ENCODE peak calls at places on chromosomes 11 and 22, in eight cellular contexts. L, R, T, M, O, B, Y and Z are unnamed samples.

GRCh38 chr11:125451400-125452124 is 44.5 kb downstream of the FEZ1 start:
- DNase-seq in M (peak), O (peak), B (no peak), Y (no peak), R (peak), T (no peak), L (no peak), Z (no peak)

GRCh38 chr11:130418756-130419155 is 9.7 kb downstream of the ADAMTS8 start:
- DNase-seq in T (no peak), B (no peak), Y (no peak), R (no peak), L (no peak), O (no peak), M (no peak), Z (no peak)

GRCh38 chr11:86688398-86689179 is 16.2 kb upstream of the ME3 start:
- DNase-seq in R (no peak), Y (no peak), B (no peak), O (no peak), M (no peak), T (no peak), L (no peak), Z (no peak)

GRCh38 chr11:68750197-68750987 is 928 bp downstream of the TESMIN start:
- DNase-seq in M (peak), T (peak), L (no peak), Y (no peak), O (no peak), R (no peak), B (no peak), Z (no peak)

GRCh38 chr11:16117989-16118810 is 238.1 kb downstream of the SOX6 start:
- DNase-seq in Y (no peak), B (no peak), L (no peak), M (no peak), T (no peak), O (no peak), R (no peak), Z (no peak)

GRCh38 chr22:24051568-24051967 is 40.5 kb downstream of the CABIN1 start:
- DNase-seq in B (no peak), M (no peak), O (peak), R (no peak), Y (no peak), T (no peak), L (no peak), Z (no peak)

GRCh38 chr11:124861670-124862069 is 3.6 kb upstream of the ROBO3 start:
- DNase-seq in O (no peak), Y (no peak), T (no peak), L (no peak), B (no peak), M (no peak), R (no peak), Z (no peak)

GRCh38 chr11:3723014-3723708 is 52.0 kb upstream of the CHRNA10 start:
- DNase-seq in T (no peak), M (no peak), B (no peak), Y (no peak), O (no peak), R (no peak), L (peak), Z (no peak)

GRCh38 chr11:84993386-84993785 is 633.8 kb downstream of the DLG2 start:
- DNase-seq in R (peak), Y (peak), O (no peak), L (no peak), T (no peak), M (no peak), B (peak), Z (no peak)
- TF ChIP-seq CTCF in R (no peak), Y (peak), O (no peak), L (peak), T (no peak), M (no peak), B (peak), Z (no peak)

DNA sequence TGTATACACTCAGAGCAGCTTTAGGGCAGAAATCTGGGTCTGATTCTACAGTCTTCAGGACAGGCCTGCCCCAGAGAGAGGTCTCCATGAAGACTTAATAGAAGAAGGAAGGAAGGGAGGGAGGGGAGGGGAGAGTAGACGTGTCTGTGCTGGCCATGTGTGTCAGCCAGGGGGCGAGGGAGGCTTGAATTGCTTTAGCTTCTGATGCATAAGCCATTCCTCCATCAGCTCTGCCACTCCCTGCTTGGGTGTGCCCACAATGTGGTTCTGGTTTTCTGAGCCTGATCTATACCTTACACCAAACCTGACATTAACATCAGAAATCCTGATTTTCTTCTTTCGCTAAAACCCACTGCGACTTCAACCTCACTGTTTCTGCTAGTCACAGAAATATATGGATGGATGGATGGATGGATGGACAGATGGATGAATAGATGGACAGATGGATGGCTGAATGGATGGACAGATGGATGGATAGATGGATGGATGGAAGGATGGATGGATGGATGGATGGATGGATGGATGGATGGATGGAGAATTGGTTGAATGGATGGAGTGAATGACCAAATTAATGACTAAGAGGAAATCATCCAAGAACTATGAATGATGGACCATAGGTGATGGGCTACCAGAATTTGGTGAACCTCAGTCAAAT is 56.5 kb upstream of the PRDM11 start:
- DNase-seq in R (no peak), Y (no peak), T (no peak), O (no peak), B (peak), L (no peak), M (no peak), Z (no peak)
- TF ChIP-seq CTCF in R (no peak), Y (no peak), T (no peak), O (no peak), B (peak), L (no peak), M (no peak), Z (no peak)

DNA sequence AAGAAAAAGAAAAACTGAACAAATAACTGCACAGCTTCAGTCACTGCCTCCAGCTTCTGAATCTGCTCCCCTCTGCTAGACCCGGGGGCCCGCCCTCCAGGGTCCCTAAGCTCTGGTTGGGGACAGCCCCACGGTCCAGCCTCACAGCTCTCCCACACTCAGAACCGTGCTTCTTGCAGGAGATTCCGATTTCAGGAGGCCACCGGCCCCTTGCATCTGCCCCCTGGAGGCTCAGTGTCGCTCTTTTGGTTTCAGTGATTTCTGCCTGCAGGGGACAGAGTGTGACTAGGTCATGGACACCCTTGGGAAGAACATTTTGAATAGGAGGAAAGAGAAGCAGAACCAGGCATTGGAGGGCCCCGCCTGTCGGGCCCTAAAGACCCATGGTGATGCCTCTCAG is 23.1 kb upstream of the RPS3 start:
- DNase-seq in L (no peak), R (no peak), O (no peak), Y (no peak), M (no peak), T (no peak), B (no peak), Z (no peak)
- TF ChIP-seq CTCF in L (no peak), R (no peak), O (no peak), Y (peak), M (no peak), T (no peak), B (no peak), Z (no peak)

GRCh38 chr11:7536102-7536501 is 22.3 kb downstream of the PPFIBP2 start:
- DNase-seq in L (no peak), Y (no peak), M (no peak), T (no peak), O (no peak), B (no peak), R (peak), Z (no peak)
- TF ChIP-seq CTCF in L (peak), Y (peak), M (no peak), T (peak), O (peak), B (peak), R (peak), Z (no peak)